ENCODE peak calls at places on chromosomes 13 and 19, in six cellular contexts. B, H, R, A, F and E are unnamed samples.

GRCh38 chr13:98451676-98452105 is 125.2 kb downstream of the STK24 start:
- DNase-seq in B (peak; percentile 46), H (peak; percentile 81), R (no peak), A (no peak), F (no peak), E (no peak)

GRCh38 chr13:97322740-97323342 is 100.7 kb downstream of the MBNL2 start:
- DNase-seq in B (no peak), H (no peak), R (no peak), A (no peak), F (no peak), E (no peak)

GRCh38 chr13:78660130-78660857 is 1.3 kb upstream of the OBI1 start:
- DNase-seq in B (no peak), H (peak; percentile 20), R (no peak), A (no peak), F (no peak), E (no peak)

GRCh38 chr19:12482505-12482886 is 2.1 kb downstream of the ZNF709 start:
- DNase-seq in B (no peak), H (no peak), R (no peak), A (no peak), F (no peak), E (no peak)

GRCh38 chr13:29791997-29792775 is 58.2 kb downstream of the UBL3 start:
- DNase-seq in B (no peak), H (no peak), R (peak; percentile 24), A (no peak), F (no peak), E (no peak)

GRCh38 chr13:52001120-52001731 is 10.0 kb downstream of the ATP7B start:
- DNase-seq in B (no peak), H (no peak), R (peak; percentile 10), A (no peak), F (peak; percentile 62), E (peak; percentile 12)

GRCh38 chr13:52743988-52744387 is 4.4 kb upstream of the CNMD start:
- DNase-seq in B (no peak), H (no peak), R (no peak), A (no peak), F (no peak), E (no peak)

GRCh38 chr13:31167490-31167889 is 5.8 kb upstream of the HSPH1 start:
- DNase-seq in B (no peak), H (no peak), R (no peak), A (no peak), F (peak; percentile 7), E (no peak)

GRCh38 chr13:70723732-70724131 is 615.5 kb upstream of the KLHL1 start:
- DNase-seq in B (no peak), H (no peak), R (no peak), A (peak; percentile 5), F (peak; percentile 30), E (peak; percentile 11)

GRCh38 chr19:3189702-3190469 is 4.2 kb downstream of the NCLN start:
- DNase-seq in B (no peak), H (no peak), R (no peak), A (no peak), F (no peak), E (no peak)

GRCh38 chr19:33492090-33492489 is 29.5 kb downstream of the PEPD start:
- DNase-seq in B (no peak), H (no peak), R (no peak), A (no peak), F (no peak), E (no peak)

GRCh38 chr13:101681834-101682233 is 229.4 kb downstream of the ITGBL1 start:
- DNase-seq in B (no peak), H (no peak), R (no peak), A (no peak), F (no peak), E (no peak)

GRCh38 chr19:45152504-45153338 is 8.1 kb downstream of the NKPD1 start:
- DNase-seq in B (no peak), H (no peak), R (peak; percentile 9), A (peak; percentile 47), F (peak; percentile 48), E (no peak)

GRCh38 chr19:16035601-16036297 is 40.5 kb upstream of the TPM4 start:
- DNase-seq in B (no peak), H (no peak), R (no peak), A (no peak), F (no peak), E (no peak)

GRCh38 chr13:94061316-94061715 is 418.2 kb downstream of the DCT start:
- DNase-seq in B (no peak), H (no peak), R (no peak), A (no peak), F (peak; percentile 28), E (no peak)

GRCh38 chr19:24140099-24140498 is 53.1 kb downstream of the ZNF254 start:
- DNase-seq in B (no peak), H (no peak), R (peak; percentile 88), A (no peak), F (peak; percentile 87), E (no peak)

GRCh38 chr19:12092065-12092867 is 27.7 kb downstream of the ZNF844 start:
- DNase-seq in B (peak; percentile 49), H (peak; percentile 85), R (peak; percentile 60), A (no peak), F (peak; percentile 46), E (peak; percentile 14)